ENCODE peak calls at places on chromosomes 12 and 14, in four cellular contexts. H, M, V and D are unnamed samples.

GRCh38 chr12:45292486-45293195 is 76.7 kb downstream of the ANO6 start:
- DNase-seq in H (peak; percentile 58), M (no peak), V (no peak), D (no peak)

GRCh38 chr14:34049769-34050168 is 98.9 kb upstream of the EGLN3 start:
- DNase-seq in H (no peak), M (no peak), V (no peak), D (peak; percentile 1)

GRCh38 chr12:123941000-123941399 is 31.6 kb downstream of the CCDC92 start:
- DNase-seq in H (no peak), M (no peak), V (no peak), D (no peak)

GRCh38 chr14:105204206-105204930 is 23.3 kb upstream of the NUDT14 start:
- DNase-seq in H (peak; percentile 77), M (no peak), V (no peak), D (no peak)

GRCh38 chr12:70722584-70723343 is 85.5 kb upstream of the PTPRB start:
- DNase-seq in H (no peak), M (no peak), V (no peak), D (no peak)

GRCh38 chr12:93784339-93785086 is 107.3 kb downstream of the CRADD start:
- DNase-seq in H (peak; percentile 77), M (no peak), V (no peak), D (no peak)

GRCh38 chr14:74459289-74459946 is 33.4 kb upstream of the SYNDIG1L start:
- DNase-seq in H (no peak), M (no peak), V (no peak), D (no peak)

GRCh38 chr12:42798811-42799438 is 209.4 kb upstream of the PRICKLE1 start:
- DNase-seq in H (no peak), M (no peak), V (no peak), D (no peak)

GRCh38 chr14:88023658-88024187 is 18.8 kb downstream of the GPR65 start:
- DNase-seq in H (no peak), M (no peak), V (no peak), D (no peak)

GRCh38 chr12:80178846-80179245 is 79.5 kb downstream of the OTOGL start:
- DNase-seq in H (no peak), M (no peak), V (no peak), D (no peak)

GRCh38 chr12:63967781-63968180 is 123.3 kb downstream of the SRGAP1 start:
- DNase-seq in H (no peak), M (no peak), V (no peak), D (no peak)

GRCh38 chr14:54364555-54365415 is 32.0 kb upstream of the CDKN3 start:
- DNase-seq in H (peak; percentile 74), M (no peak), V (no peak), D (no peak)

GRCh38 chr12:102480401-102480800 is at the start of gene IGF1:
- DNase-seq in H (no peak), M (no peak), V (no peak), D (no peak)

GRCh38 chr14:76371066-76371465 is 4.9 kb upstream of the ESRRB start:
- DNase-seq in H (no peak), M (no peak), V (peak; percentile 79), D (no peak)

GRCh38 chr12:51202650-51203198 is 15.1 kb downstream of the POU6F1 start:
- DNase-seq in H (no peak), M (no peak), V (no peak), D (no peak)

GRCh38 chr14:32337759-32338158 is 8.7 kb downstream of the AKAP6 start:
- DNase-seq in H (no peak), M (no peak), V (no peak), D (no peak)

GRCh38 chr12:54981796-54982195 is 2.8 kb downstream of the TESPA1 start:
- DNase-seq in H (no peak), M (no peak), V (no peak), D (no peak)

GRCh38 chr12:51025182-51025747 is 919 bp downstream of the SLC11A2 start:
- DNase-seq in H (no peak), M (no peak), V (no peak), D (no peak)

GRCh38 chr14:28756896-28757570 is 9.6 kb upstream of the FOXG1 start:
- DNase-seq in H (no peak), M (no peak), V (no peak), D (no peak)